ENCODE peak calls at places on chromosomes 1 and 21, in seven cellular contexts. H is progenitor cell of endocrine pancreas; L is effector memory CD8-positive, alpha-beta T cell; N is NCI-H1417; U is Daoy; V is ELF-1; P is activated T-cell treated with anti-CD3 and anti-CD28 coated beads, Interleukin-2, amount 50 U/mL, for 72 hours. W is an unnamed sample.
A peak's percentile ranks its signal among the peaks of the same experiment; 100 is the strongest.

GRCh38 chr1:31371121-31371520 is 1.8 kb downstream of the FABP3 start:
- DNase-seq in H (no peak), L (no peak), N (no peak), U (no peak), V (no peak), P (no peak), W (no peak)

GRCh38 chr1:201215531-201216357 is 25.1 kb downstream of the IGFN1 start:
- DNase-seq in H (no peak), L (no peak), N (no peak), U (no peak), V (no peak), P (no peak), W (no peak)

GRCh38 chr1:225426395-225427248 is 1.2 kb downstream of the LBR start:
- DNase-seq in H (no peak), L (peak; percentile 28), N (peak; percentile 77), U (peak; percentile 33), V (no peak), P (peak; percentile 33), W (no peak)

GRCh38 chr21:44057960-44058651 is 46.0 kb downstream of the TRAPPC10 start:
- DNase-seq in H (no peak), L (no peak), N (no peak), U (peak; percentile 42), V (no peak), P (peak; percentile 60), W (no peak)

GRCh38 chr1:215476541-215476940 is 90.6 kb upstream of the KCTD3 start:
- DNase-seq in H (no peak), L (no peak), N (no peak), U (no peak), V (no peak), P (no peak), W (no peak)

GRCh38 chr1:35768350-35769187 is 1.2 kb downstream of the CLSPN start:
- DNase-seq in H (no peak), L (no peak), N (peak; percentile 50), U (no peak), V (peak; percentile 40), P (no peak), W (no peak)

GRCh38 chr1:19504796-19505693 is 19.7 kb upstream of the CAPZB start:
- DNase-seq in H (no peak), L (no peak), N (peak; percentile 7), U (peak; percentile 76), V (no peak), P (no peak), W (peak; percentile 94)

GRCh38 chr1:227869851-227870305 is 54.4 kb downstream of the PRSS38 start:
- DNase-seq in H (no peak), L (no peak), N (no peak), U (no peak), V (no peak), P (no peak), W (peak; percentile 76)

GRCh38 chr1:116556289-116557006 is 14.4 kb downstream of the CD58 start:
- DNase-seq in H (no peak), L (peak; percentile 70), N (no peak), U (peak; percentile 99), V (peak; percentile 36), P (peak; percentile 81), W (peak; percentile 87)

GRCh38 chr1:205274041-205274691 is 46.4 kb downstream of the TMCC2 start:
- DNase-seq in H (no peak), L (no peak), N (no peak), U (peak; percentile 28), V (peak; percentile 71), P (peak; percentile 14), W (no peak)